ENCODE peak calls at places on chromosomes 5 and 9, in five cellular contexts. O, V, Q, E and L are unnamed samples.
A peak's percentile ranks its signal among the peaks of the same experiment; 100 is the strongest.

GRCh38 chr5:173396311-173396993 is 68.2 kb upstream of the STC2 start:
- DNase-seq in O (peak; percentile 20), V (no peak), Q (no peak), E (no peak), L (no peak)

GRCh38 chr9:137002646-137003041 is 6.3 kb upstream of the CLIC3 start:
- DNase-seq in O (no peak), V (no peak), Q (no peak), E (no peak), L (no peak)

GRCh38 chr5:1699394-1699793 is 100.2 kb downstream of the MRPL36 start:
- DNase-seq in O (no peak), V (no peak), Q (no peak), E (no peak), L (no peak)

GRCh38 chr5:179795049-179795862 is 1.5 kb downstream of the LTC4S start:
- DNase-seq in O (no peak), V (peak; percentile 55), Q (no peak), E (no peak), L (peak; percentile 78)

GRCh38 chr5:154303133-154303532 is 112.6 kb downstream of the GALNT10 start:
- DNase-seq in O (no peak), V (no peak), Q (no peak), E (no peak), L (no peak)

GRCh38 chr5:31661257-31661656 is 22.3 kb downstream of the PDZD2 start:
- DNase-seq in O (no peak), V (no peak), Q (no peak), E (no peak), L (no peak)

GRCh38 chr5:65066385-65066784 is 297.7 kb downstream of the CWC27 start:
- DNase-seq in O (no peak), V (no peak), Q (no peak), E (no peak), L (no peak)

GRCh38 chr9:109498195-109499060 is at the start of gene PTPN3:
- DNase-seq in O (no peak), V (no peak), Q (no peak), E (peak; percentile 21), L (peak; percentile 69)

GRCh38 chr5:173271371-173271770 is 36.4 kb upstream of the NKX2-5 start:
- DNase-seq in O (no peak), V (peak; percentile 68), Q (no peak), E (no peak), L (no peak)

GRCh38 chr9:4038182-4038723 is 261.6 kb downstream of the GLIS3 start:
- DNase-seq in O (peak; percentile 56), V (no peak), Q (no peak), E (no peak), L (no peak)

GRCh38 chr9:20419552-20419951 is 202.7 kb downstream of the MLLT3 start:
- DNase-seq in O (peak; percentile 11), V (no peak), Q (no peak), E (no peak), L (no peak)

GRCh38 chr9:133089271-133089671 is 27.5 kb downstream of the CEL start:
- DNase-seq in O (no peak), V (no peak), Q (no peak), E (no peak), L (no peak)

GRCh38 chr5:170430871-170431437 is 41.8 kb upstream of the KCNMB1 start:
- DNase-seq in O (no peak), V (no peak), Q (no peak), E (no peak), L (no peak)

GRCh38 chr5:96683392-96683791 is 21.2 kb downstream of the CAST start:
- DNase-seq in O (no peak), V (no peak), Q (no peak), E (no peak), L (no peak)

GRCh38 chr5:177388521-177389052 is 4.4 kb downstream of the SLC34A1 start:
- DNase-seq in O (no peak), V (no peak), Q (no peak), E (no peak), L (no peak)

GRCh38 chr9:120876842-120877240 is at the start of gene PHF19:
- DNase-seq in O (peak; percentile 49), V (peak; percentile 70), Q (no peak), E (peak; percentile 46), L (no peak)

GRCh38 chr9:91824591-91825339 is 125.3 kb downstream of the ROR2 start:
- DNase-seq in O (peak; percentile 80), V (no peak), Q (no peak), E (peak; percentile 30), L (no peak)

GRCh38 chr9:19698960-19699359 is 89.9 kb downstream of the SLC24A2 start:
- DNase-seq in O (no peak), V (no peak), Q (no peak), E (no peak), L (no peak)

GRCh38 chr5:163596536-163596935 is 91.1 kb downstream of the MAT2B start:
- DNase-seq in O (no peak), V (no peak), Q (no peak), E (no peak), L (no peak)

GRCh38 chr5:107459637-107460036 is 211.1 kb downstream of the EFNA5 start:
- DNase-seq in O (no peak), V (no peak), Q (no peak), E (no peak), L (no peak)

GRCh38 chr5:179146277-179146676 is 86.1 kb downstream of the ZNF354C start:
- DNase-seq in O (no peak), V (peak; percentile 23), Q (no peak), E (no peak), L (peak; percentile 22)

GRCh38 chr9:90368241-90368640 is 274.4 kb downstream of the DIRAS2 start:
- DNase-seq in O (no peak), V (no peak), Q (no peak), E (no peak), L (no peak)

GRCh38 chr5:150758534-150759333 is at the start of gene DCTN4:
- DNase-seq in O (peak; percentile 99), V (peak; percentile 98), Q (peak; percentile 94), E (peak; percentile 96), L (peak; percentile 98)

GRCh38 chr5:150753863-150754262 is 5.0 kb downstream of the DCTN4 start:
- DNase-seq in O (no peak), V (no peak), Q (no peak), E (no peak), L (no peak)

GRCh38 chr5:150759334-150759583 is 442 bp upstream of the DCTN4 start:
- DNase-seq in O (no peak), V (no peak), Q (no peak), E (no peak), L (no peak)

GRCh38 chr5:150758210-150758533 is 645 bp downstream of the DCTN4 start:
- DNase-seq in O (no peak), V (no peak), Q (no peak), E (no peak), L (no peak)

GRCh38 chr5:150757087-150757649 is 1.6 kb downstream of the DCTN4 start:
- DNase-seq in O (no peak), V (no peak), Q (no peak), E (no peak), L (no peak)
- H3K4me1 ChIP-seq in O (peaks cover 9% of the 10 kb centered on the region), V (peaks cover 3% of the 10 kb centered on the region), Q (peaks cover 28% of the 10 kb centered on the region), E (peaks cover 14% of the 10 kb centered on the region), L (peaks cover 9% of the 10 kb centered on the region)

DNA sequence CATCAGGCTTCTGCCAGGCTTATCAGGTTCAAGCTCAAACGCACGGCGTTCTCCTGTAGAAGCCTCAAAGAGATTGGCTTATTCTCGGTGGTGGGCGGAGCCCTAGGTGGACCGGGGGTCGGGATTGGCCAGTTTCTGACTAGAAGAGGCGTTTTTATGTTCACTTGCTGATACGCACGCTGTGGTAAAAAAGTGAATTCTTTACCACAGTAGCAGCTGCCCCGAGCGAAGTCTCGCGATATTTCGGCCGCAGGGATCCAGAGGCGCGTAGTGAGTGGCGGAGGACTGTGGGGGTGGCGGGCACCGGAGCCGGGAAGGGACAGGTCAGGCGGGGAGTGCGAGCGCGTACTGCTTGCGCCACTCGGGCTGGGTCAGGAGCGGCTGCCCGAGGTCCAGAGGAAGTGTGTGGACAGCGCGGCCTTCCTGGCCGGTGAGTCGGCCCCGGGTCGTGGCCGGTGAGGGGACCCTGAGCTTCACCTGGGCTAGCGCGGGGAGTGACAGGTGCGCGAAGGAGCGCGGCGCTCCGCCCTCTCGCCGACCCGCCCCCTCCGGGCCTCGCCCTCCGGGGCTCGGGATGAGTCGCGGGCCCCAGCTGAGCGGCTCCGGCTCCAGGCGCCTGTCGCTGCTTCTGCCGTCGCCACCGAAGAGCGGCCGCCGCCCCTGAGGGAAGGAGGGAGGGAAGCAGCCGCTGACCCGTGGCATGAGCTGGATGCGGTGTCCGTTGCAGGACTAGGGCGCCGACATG is at the start of gene DMXL1:
- DNase-seq in O (peak; percentile 99), V (peak; percentile 100), Q (peak; percentile 98), E (peak; percentile 99), L (peak; percentile 100)
- H3K4me3 ChIP-seq in O (peak within 1 kb of the TSS; percentile 46), V (peak within 1 kb of the TSS; percentile 81), Q (peak within 1 kb of the TSS; percentile 69), E (peak within 1 kb of the TSS; percentile 87), L (peak within 1 kb of the TSS; percentile 58)

GRCh38 chr5:141523991-141524390 is 35.1 kb downstream of the PCDHGC5 start:
- DNase-seq in O (no peak), V (no peak), Q (no peak), E (no peak), L (no peak)
- H3K4me1 ChIP-seq in O (no peaks in the 10 kb centered on the region), V (no peaks in the 10 kb centered on the region), Q (no peaks in the 10 kb centered on the region), E (peaks cover 66% of the 10 kb centered on the region), L (peaks cover 34% of the 10 kb centered on the region)

GRCh38 chr9:124045830-124046177 is 34.2 kb downstream of the LHX2 start:
- DNase-seq in O (no peak), V (no peak), Q (no peak), E (no peak), L (no peak)

GRCh38 chr9:124047106-124047716 is 35.6 kb downstream of the LHX2 start:
- DNase-seq in O (peak; percentile 45), V (no peak), Q (no peak), E (no peak), L (no peak)

GRCh38 chr9:124044448-124044847 is 32.9 kb downstream of the LHX2 start:
- DNase-seq in O (no peak), V (no peak), Q (no peak), E (no peak), L (no peak)

GRCh38 chr9:124046189-124046588 is 34.6 kb downstream of the LHX2 start:
- DNase-seq in O (no peak), V (no peak), Q (no peak), E (no peak), L (no peak)

GRCh38 chr9:124045076-124045829 is 33.7 kb downstream of the LHX2 start:
- DNase-seq in O (peak; percentile 78), V (no peak), Q (no peak), E (peak; percentile 49), L (no peak)
- H3K4me3 ChIP-seq in O (peak overlapping the region; percentile 20), V (peak overlapping the region; percentile 22), Q (no peak overlapping the region), E (peak overlapping the region; percentile 56), L (no peak overlapping the region)

GRCh38 chr9:134366223-134367031 is 40.2 kb downstream of the RXRA start:
- DNase-seq in O (peak; percentile 88), V (peak; percentile 94), Q (no peak), E (peak; percentile 94), L (peak; percentile 90)
- H3K4me1 ChIP-seq in O (peaks cover 6% of the 10 kb centered on the region), V (no peaks in the 10 kb centered on the region), Q (no peaks in the 10 kb centered on the region), E (peaks cover 83% of the 10 kb centered on the region), L (peaks cover 43% of the 10 kb centered on the region)

GRCh38 chr9:34958411-34958982 is 412 bp downstream of the PHF24 start:
- DNase-seq in O (no peak), V (no peak), Q (no peak), E (no peak), L (no peak)
- H3K4me3 ChIP-seq in O (peak overlapping the region; percentile 50), V (peak overlapping the region; percentile 86), Q (peak overlapping the region; percentile 35), E (peak overlapping the region; percentile 61), L (no peak overlapping the region)

DNA sequence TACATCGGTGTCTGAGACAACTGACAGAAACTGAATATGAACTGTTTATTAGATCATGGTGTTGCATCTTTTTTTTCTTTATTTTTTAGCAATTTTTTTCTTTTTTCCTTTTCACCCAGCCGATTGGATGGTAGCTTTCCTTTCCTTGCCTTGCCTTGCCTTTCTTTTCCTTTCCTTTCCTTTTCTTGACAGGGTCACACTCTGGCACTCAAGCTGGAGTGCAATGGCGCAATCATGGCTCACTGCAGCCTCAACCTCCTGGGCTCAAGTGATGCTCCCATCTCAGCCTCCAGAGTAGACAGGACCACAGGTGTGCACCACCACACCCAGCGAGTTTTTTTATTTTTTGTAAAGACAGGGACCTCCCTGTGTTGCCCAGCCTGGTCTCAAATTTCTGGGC is 2.8 kb downstream of the PDE6A start:
- DNase-seq in O (no peak), V (no peak), Q (no peak), E (no peak), L (no peak)
- H3K4me1 ChIP-seq in O (peaks cover 29% of the 10 kb centered on the region), V (peaks cover 13% of the 10 kb centered on the region), Q (no peaks in the 10 kb centered on the region), E (peaks cover 5% of the 10 kb centered on the region), L (peaks cover 48% of the 10 kb centered on the region)